ENCODE peak calls at places on chromosomes 6 and 20, in six cellular contexts. One of them, this sample, is unnamed.

GRCh38 chr6:159959976-159960384 is 8.9 kb upstream of the IGF2R start:
- DNase-seq in breast epithelium: no peak
- DNase-seq in stomach: no peak
- DNase-seq in K562: no peak
- DNase-seq in SK-N-SH: no peak
- DNase-seq in spleen: no peak
- DNase-seq in this sample: no peak

GRCh38 chr6:155026366-155027045 is 31.4 kb downstream of the TIAM2 start:
- DNase-seq in breast epithelium: no peak
- DNase-seq in stomach: peak; percentile 42
- DNase-seq in K562: no peak
- DNase-seq in SK-N-SH: no peak
- DNase-seq in spleen: no peak
- DNase-seq in this sample: peak; percentile 61

GRCh38 chr20:64079273-64080012 is at the start of gene RGS19:
- DNase-seq in breast epithelium: peak; percentile 45
- DNase-seq in stomach: peak; percentile 82
- DNase-seq in K562: peak; percentile 88
- DNase-seq in SK-N-SH: peak; percentile 96
- DNase-seq in spleen: peak; percentile 98
- DNase-seq in this sample: peak; percentile 57

GRCh38 chr6:134372603-134373281 is 54.8 kb upstream of the SGK1 start:
- DNase-seq in breast epithelium: no peak
- DNase-seq in stomach: peak; percentile 33
- DNase-seq in K562: no peak
- DNase-seq in SK-N-SH: no peak
- DNase-seq in spleen: no peak
- DNase-seq in this sample: no peak

GRCh38 chr20:10131612-10132345 is 86.9 kb upstream of the SNAP25 start:
- DNase-seq in breast epithelium: peak; percentile 22
- DNase-seq in stomach: peak; percentile 72
- DNase-seq in K562: no peak
- DNase-seq in SK-N-SH: peak; percentile 80
- DNase-seq in spleen: no peak
- DNase-seq in this sample: no peak

GRCh38 chr6:132790450-132790849 is 8.0 kb downstream of the SLC18B1 start:
- DNase-seq in breast epithelium: no peak
- DNase-seq in stomach: no peak
- DNase-seq in K562: no peak
- DNase-seq in SK-N-SH: no peak
- DNase-seq in spleen: no peak
- DNase-seq in this sample: peak; percentile 81

GRCh38 chr6:95923518-95923917 is 92.3 kb upstream of the FUT9 start:
- DNase-seq in breast epithelium: no peak
- DNase-seq in stomach: peak; percentile 26
- DNase-seq in K562: peak; percentile 8
- DNase-seq in SK-N-SH: peak; percentile 10
- DNase-seq in spleen: no peak
- DNase-seq in this sample: no peak

GRCh38 chr20:51444922-51445438 is 97.5 kb downstream of the NFATC2 start:
- DNase-seq in breast epithelium: no peak
- DNase-seq in stomach: no peak
- DNase-seq in K562: no peak
- DNase-seq in SK-N-SH: peak; percentile 44
- DNase-seq in spleen: peak; percentile 65
- DNase-seq in this sample: no peak

GRCh38 chr6:21115111-21115510 is 478.4 kb upstream of the SOX4 start:
- DNase-seq in breast epithelium: no peak
- DNase-seq in stomach: no peak
- DNase-seq in K562: no peak
- DNase-seq in SK-N-SH: peak; percentile 57
- DNase-seq in spleen: no peak
- DNase-seq in this sample: peak; percentile 26

GRCh38 chr20:35463455-35464300 is 8.3 kb downstream of the CEP250 start:
- DNase-seq in breast epithelium: no peak
- DNase-seq in stomach: peak; percentile 58
- DNase-seq in K562: peak; percentile 82
- DNase-seq in SK-N-SH: peak; percentile 65
- DNase-seq in spleen: no peak
- DNase-seq in this sample: peak; percentile 79

GRCh38 chr20:48912065-48912464 is 9.4 kb upstream of the ARFGEF2 start:
- DNase-seq in breast epithelium: no peak
- DNase-seq in stomach: no peak
- DNase-seq in K562: no peak
- DNase-seq in SK-N-SH: no peak
- DNase-seq in spleen: peak; percentile 81
- DNase-seq in this sample: no peak

GRCh38 chr20:25669826-25670422 is 26.7 kb downstream of the ZNF337 start:
- DNase-seq in breast epithelium: no peak
- DNase-seq in stomach: no peak
- DNase-seq in K562: no peak
- DNase-seq in SK-N-SH: peak; percentile 30
- DNase-seq in spleen: no peak
- DNase-seq in this sample: no peak

GRCh38 chr6:8839626-8840025 is 404.3 kb upstream of the SLC35B3 start:
- DNase-seq in breast epithelium: no peak
- DNase-seq in stomach: no peak
- DNase-seq in K562: no peak
- DNase-seq in SK-N-SH: no peak
- DNase-seq in spleen: no peak
- DNase-seq in this sample: no peak

GRCh38 chr20:31968299-31969126 is 562 bp downstream of the XKR7 start:
- DNase-seq in breast epithelium: no peak
- DNase-seq in stomach: peak; percentile 63
- DNase-seq in K562: peak; percentile 85
- DNase-seq in SK-N-SH: peak; percentile 81
- DNase-seq in spleen: peak; percentile 92
- DNase-seq in this sample: peak; percentile 69

GRCh38 chr6:53317861-53318260 is 30.9 kb downstream of the ELOVL5 start:
- DNase-seq in breast epithelium: no peak
- DNase-seq in stomach: no peak
- DNase-seq in K562: no peak
- DNase-seq in SK-N-SH: no peak
- DNase-seq in spleen: no peak
- DNase-seq in this sample: no peak

GRCh38 chr6:106746660-106747059 is 117.3 kb downstream of the QRSL1 start:
- DNase-seq in breast epithelium: no peak
- DNase-seq in stomach: no peak
- DNase-seq in K562: no peak
- DNase-seq in SK-N-SH: no peak
- DNase-seq in spleen: no peak
- DNase-seq in this sample: no peak

GRCh38 chr6:63509652-63510352 is 62.5 kb upstream of the LOC128125822 start:
- DNase-seq in breast epithelium: peak; percentile 31
- DNase-seq in stomach: peak; percentile 92
- DNase-seq in K562: no peak
- DNase-seq in SK-N-SH: no peak
- DNase-seq in spleen: no peak
- DNase-seq in this sample: no peak

GRCh38 chr6:124040655-124041054 is 237.0 kb downstream of the NKAIN2 start:
- DNase-seq in breast epithelium: no peak
- DNase-seq in stomach: no peak
- DNase-seq in K562: no peak
- DNase-seq in SK-N-SH: no peak
- DNase-seq in spleen: no peak
- DNase-seq in this sample: peak; percentile 15

GRCh38 chr6:30703821-30704220 is 13.0 kb upstream of the NRM start:
- DNase-seq in breast epithelium: no peak
- DNase-seq in stomach: no peak
- DNase-seq in K562: no peak
- DNase-seq in SK-N-SH: no peak
- DNase-seq in spleen: peak; percentile 51
- DNase-seq in this sample: no peak

GRCh38 chr20:56506103-56506502 is 18.4 kb upstream of the FAM209A start:
- DNase-seq in breast epithelium: no peak
- DNase-seq in stomach: no peak
- DNase-seq in K562: no peak
- DNase-seq in SK-N-SH: no peak
- DNase-seq in spleen: no peak
- DNase-seq in this sample: peak; percentile 75
- TF ChIP-seq POLR2AphosphoS5 in breast epithelium: no peak
- TF ChIP-seq POLR2AphosphoS5 in stomach: no peak
- TF ChIP-seq POLR2AphosphoS5 in K562: no peak
- TF ChIP-seq POLR2AphosphoS5 in SK-N-SH: no peak
- TF ChIP-seq POLR2AphosphoS5 in spleen: no peak
- TF ChIP-seq POLR2AphosphoS5 in this sample: peak; percentile 74

DNA sequence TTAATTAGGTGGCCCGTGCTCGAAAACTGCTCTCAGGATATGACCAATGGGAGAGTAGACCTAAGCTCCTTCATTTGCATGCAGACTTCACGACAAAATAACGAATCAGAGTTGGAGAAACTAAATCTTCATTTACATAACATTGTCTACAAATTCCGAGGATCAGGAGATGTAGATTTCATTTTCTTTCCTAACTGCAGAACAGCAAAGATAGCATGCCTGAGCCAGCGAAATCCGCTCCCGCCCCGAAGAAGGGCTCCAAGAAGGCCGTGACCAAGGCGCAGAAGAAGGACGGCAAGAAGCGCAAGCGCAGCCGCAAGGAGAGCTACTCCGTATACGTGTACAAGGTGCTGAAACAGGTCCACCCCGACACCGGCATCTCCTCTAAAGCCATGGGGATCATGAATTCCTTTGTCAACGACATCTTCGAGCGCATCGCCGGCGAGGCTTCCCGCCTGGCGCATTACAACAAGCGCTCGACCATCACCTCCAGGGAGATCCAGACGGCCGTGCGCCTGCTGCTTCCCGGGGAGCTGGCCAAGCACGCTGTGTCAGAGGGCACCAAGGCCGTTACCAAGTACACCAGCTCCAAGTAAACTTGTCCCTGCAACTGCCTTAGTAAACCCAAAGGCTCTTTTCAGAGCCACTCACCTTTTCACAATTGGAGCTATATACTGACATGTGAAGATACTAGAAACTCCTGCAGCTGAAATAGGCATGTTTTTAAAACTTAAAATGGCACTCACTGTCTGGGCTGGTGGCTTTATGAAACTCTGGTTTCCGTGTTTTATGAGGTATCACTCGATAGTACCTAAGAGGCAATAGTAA is 96.6 kb downstream of the HFE start:
- DNase-seq in breast epithelium: peak; percentile 54
- DNase-seq in stomach: peak; percentile 59
- DNase-seq in K562: no peak
- DNase-seq in SK-N-SH: peak; percentile 71
- DNase-seq in spleen: peak; percentile 89
- DNase-seq in this sample: peak; percentile 93
- H3K9me3 ChIP-seq in breast epithelium: no peaks in the 10 kb centered on the region
- H3K9me3 ChIP-seq in stomach: no peaks in the 10 kb centered on the region
- H3K9me3 ChIP-seq in K562: no peaks in the 10 kb centered on the region
- H3K9me3 ChIP-seq in SK-N-SH: no peaks in the 10 kb centered on the region
- H3K9me3 ChIP-seq in spleen: no peaks in the 10 kb centered on the region
- H3K9me3 ChIP-seq in this sample: no peaks in the 10 kb centered on the region

GRCh38 chr20:55567826-55568225 is 437.5 kb downstream of the CBLN4 start:
- DNase-seq in breast epithelium: no peak
- DNase-seq in stomach: no peak
- DNase-seq in K562: no peak
- DNase-seq in SK-N-SH: no peak
- DNase-seq in spleen: no peak
- DNase-seq in this sample: no peak

GRCh38 chr20:55561259-55561658 is 444.1 kb downstream of the CBLN4 start:
- DNase-seq in breast epithelium: no peak
- DNase-seq in stomach: no peak
- DNase-seq in K562: no peak
- DNase-seq in SK-N-SH: no peak
- DNase-seq in spleen: no peak
- DNase-seq in this sample: no peak

GRCh38 chr20:55565374-55565773 is 439.9 kb downstream of the CBLN4 start:
- DNase-seq in breast epithelium: no peak
- DNase-seq in stomach: no peak
- DNase-seq in K562: no peak
- DNase-seq in SK-N-SH: no peak
- DNase-seq in spleen: no peak
- DNase-seq in this sample: no peak
- TF ChIP-seq POLR2AphosphoS5 in breast epithelium: no peak
- TF ChIP-seq POLR2AphosphoS5 in stomach: no peak
- TF ChIP-seq POLR2AphosphoS5 in K562: no peak
- TF ChIP-seq POLR2AphosphoS5 in SK-N-SH: no peak
- TF ChIP-seq POLR2AphosphoS5 in spleen: no peak
- TF ChIP-seq POLR2AphosphoS5 in this sample: no peak

GRCh38 chr20:53981752-53982437 is 88.5 kb downstream of the BCAS1 start:
- DNase-seq in breast epithelium: no peak
- DNase-seq in stomach: no peak
- DNase-seq in K562: no peak
- DNase-seq in SK-N-SH: no peak
- DNase-seq in spleen: no peak
- DNase-seq in this sample: no peak
- H3K9me3 ChIP-seq in breast epithelium: no peaks in the 10 kb centered on the region
- H3K9me3 ChIP-seq in stomach: no peaks in the 10 kb centered on the region
- H3K9me3 ChIP-seq in K562: no peaks in the 10 kb centered on the region
- H3K9me3 ChIP-seq in SK-N-SH: no peaks in the 10 kb centered on the region
- H3K9me3 ChIP-seq in spleen: peaks cover 8% of the 10 kb centered on the region
- H3K9me3 ChIP-seq in this sample: no peaks in the 10 kb centered on the region

DNA sequence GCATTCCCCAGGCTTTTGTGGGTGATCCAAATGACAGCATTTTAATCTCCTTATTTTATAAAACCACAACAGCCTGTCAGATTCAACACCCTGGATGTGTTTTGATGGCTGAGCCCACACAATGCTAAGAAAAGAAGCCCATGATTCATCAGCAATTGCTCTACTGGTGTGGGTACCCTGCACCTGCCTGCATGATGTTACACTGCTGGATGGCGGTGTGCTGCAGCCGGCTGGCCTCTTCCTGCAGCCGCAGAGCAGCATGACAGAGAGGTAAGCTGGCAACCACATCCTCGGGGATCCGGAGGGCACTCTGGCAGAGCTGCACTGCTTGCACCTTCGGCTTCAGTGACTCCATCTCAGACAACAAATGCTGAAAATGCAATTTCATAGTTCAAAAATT is 327.5 kb downstream of the SYNE1 start:
- DNase-seq in breast epithelium: no peak
- DNase-seq in stomach: peak; percentile 42
- DNase-seq in K562: no peak
- DNase-seq in SK-N-SH: no peak
- DNase-seq in spleen: peak; percentile 88
- DNase-seq in this sample: no peak
- TF ChIP-seq POLR2AphosphoS5 in breast epithelium: no peak
- TF ChIP-seq POLR2AphosphoS5 in stomach: no peak
- TF ChIP-seq POLR2AphosphoS5 in K562: no peak
- TF ChIP-seq POLR2AphosphoS5 in SK-N-SH: no peak
- TF ChIP-seq POLR2AphosphoS5 in spleen: peak; percentile 62
- TF ChIP-seq POLR2AphosphoS5 in this sample: no peak

DNA sequence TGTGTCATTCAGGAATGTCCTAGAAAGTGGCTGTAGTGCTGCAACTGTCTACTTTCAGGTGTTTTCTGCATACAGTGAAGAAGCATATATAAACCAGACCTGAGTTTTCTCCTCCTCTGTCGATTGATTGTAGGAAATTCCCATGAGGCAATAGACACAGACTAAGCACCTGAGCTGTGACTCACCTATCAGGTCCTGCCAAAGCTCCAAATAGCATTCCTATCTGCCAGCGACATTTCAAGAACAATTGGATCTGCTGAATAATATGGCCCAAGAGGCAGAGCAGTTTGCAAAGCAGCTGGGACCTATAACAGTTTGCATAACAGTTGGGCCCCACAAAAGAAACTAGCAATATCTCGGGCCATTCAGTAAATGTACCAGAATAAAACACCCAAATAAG is 360.4 kb downstream of the HAO1 start:
- DNase-seq in breast epithelium: no peak
- DNase-seq in stomach: no peak
- DNase-seq in K562: no peak
- DNase-seq in SK-N-SH: no peak
- DNase-seq in spleen: no peak
- DNase-seq in this sample: no peak
- H3K9me3 ChIP-seq in breast epithelium: no peaks in the 10 kb centered on the region
- H3K9me3 ChIP-seq in stomach: no peaks in the 10 kb centered on the region
- H3K9me3 ChIP-seq in K562: no peaks in the 10 kb centered on the region
- H3K9me3 ChIP-seq in SK-N-SH: no peaks in the 10 kb centered on the region
- H3K9me3 ChIP-seq in spleen: no peaks in the 10 kb centered on the region
- H3K9me3 ChIP-seq in this sample: no peaks in the 10 kb centered on the region

GRCh38 chr6:44072959-44073611 is 54.2 kb downstream of the MRPL14 start:
- DNase-seq in breast epithelium: no peak
- DNase-seq in stomach: peak; percentile 78
- DNase-seq in K562: peak; percentile 97
- DNase-seq in SK-N-SH: peak; percentile 95
- DNase-seq in spleen: peak; percentile 86
- DNase-seq in this sample: peak; percentile 57
- TF ChIP-seq POLR2AphosphoS5 in breast epithelium: no peak
- TF ChIP-seq POLR2AphosphoS5 in stomach: peak; percentile 2
- TF ChIP-seq POLR2AphosphoS5 in K562: no peak
- TF ChIP-seq POLR2AphosphoS5 in SK-N-SH: no peak
- TF ChIP-seq POLR2AphosphoS5 in spleen: no peak
- TF ChIP-seq POLR2AphosphoS5 in this sample: peak; percentile 21

This sample was measured in endothelial cell of umbilical vein.